ENCODE peak calls at places on chromosomes 2 and 18, in seven cellular contexts. One of them, this sample, is unnamed.

GRCh38 chr2:122238006-122238559 is 482.6 kb downstream of the TSN start:
- DNase-seq in NCI-H1930: no peak
- DNase-seq in HFF-Myc: no peak
- DNase-seq in epithelial cell of esophagus: no peak
- DNase-seq in Kasumi-1: no peak
- DNase-seq in ecto neural progenitor cell: no peak
- DNase-seq in left cardiac atrium: no peak
- DNase-seq in this sample: no peak

GRCh38 chr2:25972049-25972823 is 10.1 kb downstream of the KIF3C start:
- DNase-seq in NCI-H1930: no peak
- DNase-seq in HFF-Myc: no peak
- DNase-seq in epithelial cell of esophagus: no peak
- DNase-seq in Kasumi-1: no peak
- DNase-seq in ecto neural progenitor cell: no peak
- DNase-seq in left cardiac atrium: no peak
- DNase-seq in this sample: peak; percentile 88

GRCh38 chr2:20443276-20443920 is 3.5 kb upstream of the RHOB start:
- DNase-seq in NCI-H1930: no peak
- DNase-seq in HFF-Myc: no peak
- DNase-seq in epithelial cell of esophagus: peak; percentile 54
- DNase-seq in Kasumi-1: peak; percentile 48
- DNase-seq in ecto neural progenitor cell: no peak
- DNase-seq in left cardiac atrium: no peak
- DNase-seq in this sample: peak; percentile 71

GRCh38 chr18:57210101-57210661 is 63.3 kb downstream of the BOD1L2 start:
- DNase-seq in NCI-H1930: no peak
- DNase-seq in HFF-Myc: peak; percentile 42
- DNase-seq in epithelial cell of esophagus: peak; percentile 86
- DNase-seq in Kasumi-1: peak; percentile 25
- DNase-seq in ecto neural progenitor cell: peak; percentile 72
- DNase-seq in left cardiac atrium: peak; percentile 67
- DNase-seq in this sample: peak; percentile 98

GRCh38 chr2:64489081-64489761 is 34.9 kb upstream of the AFTPH start:
- DNase-seq in NCI-H1930: no peak
- DNase-seq in HFF-Myc: no peak
- DNase-seq in epithelial cell of esophagus: no peak
- DNase-seq in Kasumi-1: peak; percentile 28
- DNase-seq in ecto neural progenitor cell: no peak
- DNase-seq in left cardiac atrium: no peak
- DNase-seq in this sample: no peak

GRCh38 chr2:16392647-16393482 is 272.8 kb downstream of the CYRIA start:
- DNase-seq in NCI-H1930: no peak
- DNase-seq in HFF-Myc: no peak
- DNase-seq in epithelial cell of esophagus: no peak
- DNase-seq in Kasumi-1: no peak
- DNase-seq in ecto neural progenitor cell: no peak
- DNase-seq in left cardiac atrium: no peak
- DNase-seq in this sample: no peak

GRCh38 chr2:33047939-33048338 is 101.2 kb downstream of the LTBP1 start:
- DNase-seq in NCI-H1930: no peak
- DNase-seq in HFF-Myc: no peak
- DNase-seq in epithelial cell of esophagus: no peak
- DNase-seq in Kasumi-1: no peak
- DNase-seq in ecto neural progenitor cell: no peak
- DNase-seq in left cardiac atrium: no peak
- DNase-seq in this sample: no peak

GRCh38 chr2:147108553-147108952 is 736.3 kb upstream of the ACVR2A start:
- DNase-seq in NCI-H1930: no peak
- DNase-seq in HFF-Myc: no peak
- DNase-seq in epithelial cell of esophagus: no peak
- DNase-seq in Kasumi-1: no peak
- DNase-seq in ecto neural progenitor cell: no peak
- DNase-seq in left cardiac atrium: no peak
- DNase-seq in this sample: no peak

GRCh38 chr2:216486708-216487107 is 11.9 kb upstream of the RPL37A start:
- DNase-seq in NCI-H1930: no peak
- DNase-seq in HFF-Myc: no peak
- DNase-seq in epithelial cell of esophagus: no peak
- DNase-seq in Kasumi-1: peak; percentile 85
- DNase-seq in ecto neural progenitor cell: no peak
- DNase-seq in left cardiac atrium: no peak
- DNase-seq in this sample: no peak

GRCh38 chr2:1663621-1664020 is 80.7 kb downstream of the PXDN start:
- DNase-seq in NCI-H1930: no peak
- DNase-seq in HFF-Myc: no peak
- DNase-seq in epithelial cell of esophagus: no peak
- DNase-seq in Kasumi-1: no peak
- DNase-seq in ecto neural progenitor cell: no peak
- DNase-seq in left cardiac atrium: peak; percentile 13
- DNase-seq in this sample: no peak

GRCh38 chr2:46917628-46918027 is 2.0 kb upstream of the MCFD2 start:
- DNase-seq in NCI-H1930: no peak
- DNase-seq in HFF-Myc: no peak
- DNase-seq in epithelial cell of esophagus: no peak
- DNase-seq in Kasumi-1: no peak
- DNase-seq in ecto neural progenitor cell: no peak
- DNase-seq in left cardiac atrium: no peak
- DNase-seq in this sample: no peak

GRCh38 chr2:224381913-224382647 is 19.8 kb downstream of the FAM124B start:
- DNase-seq in NCI-H1930: no peak
- DNase-seq in HFF-Myc: no peak
- DNase-seq in epithelial cell of esophagus: no peak
- DNase-seq in Kasumi-1: no peak
- DNase-seq in ecto neural progenitor cell: no peak
- DNase-seq in left cardiac atrium: no peak
- DNase-seq in this sample: no peak

GRCh38 chr2:100182494-100183355 is 40.3 kb upstream of the AFF3 start:
- DNase-seq in NCI-H1930: no peak
- DNase-seq in HFF-Myc: no peak
- DNase-seq in epithelial cell of esophagus: no peak
- DNase-seq in Kasumi-1: no peak
- DNase-seq in ecto neural progenitor cell: no peak
- DNase-seq in left cardiac atrium: peak; percentile 64
- DNase-seq in this sample: no peak

GRCh38 chr2:45814528-45814927 is 163.1 kb downstream of the PRKCE start:
- DNase-seq in NCI-H1930: no peak
- DNase-seq in HFF-Myc: no peak
- DNase-seq in epithelial cell of esophagus: no peak
- DNase-seq in Kasumi-1: no peak
- DNase-seq in ecto neural progenitor cell: no peak
- DNase-seq in left cardiac atrium: no peak
- DNase-seq in this sample: no peak

GRCh38 chr2:234259440-234259839 is 208.9 kb downstream of the SPP2 start:
- DNase-seq in NCI-H1930: no peak
- DNase-seq in HFF-Myc: no peak
- DNase-seq in epithelial cell of esophagus: peak; percentile 33
- DNase-seq in Kasumi-1: no peak
- DNase-seq in ecto neural progenitor cell: no peak
- DNase-seq in left cardiac atrium: no peak
- DNase-seq in this sample: no peak

GRCh38 chr2:106614511-106615291 is 127.5 kb downstream of the CD8B2 start:
- DNase-seq in NCI-H1930: no peak
- DNase-seq in HFF-Myc: no peak
- DNase-seq in epithelial cell of esophagus: no peak
- DNase-seq in Kasumi-1: no peak
- DNase-seq in ecto neural progenitor cell: no peak
- DNase-seq in left cardiac atrium: no peak
- DNase-seq in this sample: no peak

GRCh38 chr2:238122287-238123217 is 15.9 kb upstream of the KLHL30 start:
- DNase-seq in NCI-H1930: no peak
- DNase-seq in HFF-Myc: no peak
- DNase-seq in epithelial cell of esophagus: no peak
- DNase-seq in Kasumi-1: no peak
- DNase-seq in ecto neural progenitor cell: no peak
- DNase-seq in left cardiac atrium: peak; percentile 14
- DNase-seq in this sample: no peak

GRCh38 chr2:142834003-142834402 is 43.5 kb upstream of the KYNU start:
- DNase-seq in NCI-H1930: no peak
- DNase-seq in HFF-Myc: peak; percentile 7
- DNase-seq in epithelial cell of esophagus: peak; percentile 40
- DNase-seq in Kasumi-1: no peak
- DNase-seq in ecto neural progenitor cell: no peak
- DNase-seq in left cardiac atrium: no peak
- DNase-seq in this sample: no peak

GRCh38 chr2:12261993-12262680 is 454.6 kb upstream of the TRIB2 start:
- DNase-seq in NCI-H1930: no peak
- DNase-seq in HFF-Myc: peak; percentile 35
- DNase-seq in epithelial cell of esophagus: peak; percentile 52
- DNase-seq in Kasumi-1: no peak
- DNase-seq in ecto neural progenitor cell: no peak
- DNase-seq in left cardiac atrium: no peak
- DNase-seq in this sample: no peak

GRCh38 chr2:123648014-123648413 is 377.1 kb upstream of the CNTNAP5 start:
- DNase-seq in NCI-H1930: no peak
- DNase-seq in HFF-Myc: no peak
- DNase-seq in epithelial cell of esophagus: no peak
- DNase-seq in Kasumi-1: no peak
- DNase-seq in ecto neural progenitor cell: no peak
- DNase-seq in left cardiac atrium: no peak
- DNase-seq in this sample: no peak

GRCh38 chr2:15588329-15588919 is 3.2 kb upstream of the DDX1 start:
- DNase-seq in NCI-H1930: peak; percentile 37
- DNase-seq in HFF-Myc: peak; percentile 40
- DNase-seq in epithelial cell of esophagus: peak; percentile 66
- DNase-seq in Kasumi-1: peak; percentile 60
- DNase-seq in ecto neural progenitor cell: peak; percentile 65
- DNase-seq in left cardiac atrium: peak; percentile 32
- DNase-seq in this sample: peak; percentile 81